ENCODE peak calls at places on chromosomes 5 and 9, in nine cellular contexts. D, G, L, J, C, O, R, K and U are unnamed samples.
A peak's percentile ranks its signal among the peaks of the same experiment; 100 is the strongest.

GRCh38 chr9:123742009-123742767 is 187.7 kb downstream of the DENND1A start:
- DNase-seq in L (no peak), O (no peak), C (no peak), J (no peak), K (no peak), R (peak; percentile 50), D (peak; percentile 52), G (peak; percentile 12), U (peak; percentile 58)

GRCh38 chr5:109105631-109106267 is 304.0 kb downstream of the PJA2 start:
- DNase-seq in J (no peak), C (peak; percentile 39), D (peak; percentile 94), O (no peak), L (no peak), R (no peak), K (peak; percentile 29), G (peak; percentile 83), U (peak; percentile 93)

GRCh38 chr5:180492226-180492903 is 1.8 kb upstream of the CNOT6 start:
- DNase-seq in G (no peak), R (no peak), O (no peak), D (no peak), K (no peak), C (no peak), J (no peak), L (no peak), U (no peak)

GRCh38 chr5:116009806-116010205 is 22.5 kb upstream of the ARL14EPL start:
- DNase-seq in D (no peak), G (no peak), K (no peak), C (no peak), L (no peak), R (no peak), O (no peak), J (no peak), U (peak; percentile 16)

GRCh38 chr5:120527251-120527650 is 63.2 kb downstream of the PRR16 start:
- DNase-seq in D (no peak), R (no peak), O (no peak), K (no peak), L (no peak), J (no peak), C (no peak), G (no peak), U (no peak)

GRCh38 chr5:79567926-79568549 is 44.2 kb upstream of the TENT2 start:
- DNase-seq in K (no peak), D (no peak), C (no peak), O (no peak), J (no peak), R (no peak), L (no peak), G (no peak), U (peak; percentile 40)

GRCh38 chr5:57335092-57335491 is 147.5 kb downstream of the ACTBL2 start:
- DNase-seq in J (no peak), G (no peak), C (no peak), L (no peak), R (no peak), O (no peak), K (peak; percentile 52), D (peak; percentile 78), U (peak; percentile 66)

GRCh38 chr5:98497391-98497790 is 276.1 kb upstream of the RGMB start:
- DNase-seq in G (peak; percentile 9), R (no peak), J (no peak), K (no peak), D (peak; percentile 18), C (no peak), L (no peak), O (no peak), U (no peak)

GRCh38 chr5:89556215-89557009 is 673.4 kb upstream of the MEF2C start:
- DNase-seq in J (no peak), L (no peak), K (peak; percentile 48), R (no peak), G (peak; percentile 77), O (no peak), C (peak; percentile 72), D (peak; percentile 88), U (peak; percentile 66)

GRCh38 chr5:123365163-123365562 is 58.0 kb downstream of the CEP120 start:
- DNase-seq in D (no peak), O (no peak), G (no peak), C (no peak), J (no peak), K (no peak), L (no peak), R (no peak), U (peak; percentile 42)

GRCh38 chr9:93904649-93905472 is 50.3 kb downstream of the BARX1 start:
- DNase-seq in D (no peak), O (no peak), C (no peak), J (no peak), K (no peak), R (no peak), L (no peak), G (no peak), U (no peak)

GRCh38 chr9:133770076-133770777 is 32.1 kb upstream of the SARDH start:
- DNase-seq in C (peak; percentile 40), O (no peak), R (peak; percentile 9), D (no peak), L (no peak), G (no peak), K (no peak), J (no peak), U (no peak)

GRCh38 chr5:60148356-60148755 is 254.8 kb upstream of the PDE4D start:
- DNase-seq in R (no peak), O (no peak), K (no peak), G (no peak), J (no peak), D (peak; percentile 46), L (no peak), C (no peak), U (peak; percentile 48)

GRCh38 chr9:2298217-2298616 is 283.1 kb downstream of the SMARCA2 start:
- DNase-seq in R (no peak), J (no peak), K (no peak), D (no peak), O (no peak), C (no peak), L (no peak), G (no peak), U (no peak)

GRCh38 chr9:133569109-133569785 is 34.7 kb downstream of the ADAMTSL2 start:
- DNase-seq in J (no peak), R (no peak), G (no peak), L (no peak), O (no peak), C (no peak), D (no peak), K (no peak), U (no peak)

GRCh38 chr9:124012368-124013262 is 1.0 kb downstream of the LHX2 start:
- DNase-seq in O (no peak), K (no peak), C (no peak), J (no peak), G (no peak), L (no peak), R (no peak), D (no peak), U (no peak)

GRCh38 chr9:8492679-8493078 is 693.1 kb upstream of the DMAC1 start:
- DNase-seq in D (no peak), R (no peak), C (no peak), K (no peak), G (no peak), L (no peak), O (no peak), J (no peak), U (no peak)

GRCh38 chr9:82722051-82722450 is 340.9 kb downstream of the RASEF start:
- DNase-seq in O (no peak), L (no peak), D (no peak), J (no peak), R (no peak), K (no peak), C (no peak), G (no peak), U (no peak)

GRCh38 chr9:121781701-121782464 is 130.4 kb downstream of the DAB2IP start:
- DNase-seq in O (no peak), R (no peak), J (no peak), D (no peak), L (no peak), G (no peak), K (no peak), C (no peak), U (no peak)

GRCh38 chr5:134553816-134554215 is 28.3 kb downstream of the JADE2 start:
- DNase-seq in D (no peak), J (no peak), R (no peak), C (no peak), G (peak; percentile 58), L (no peak), O (no peak), K (no peak), U (no peak)

GRCh38 chr5:128579669-128580068 is 41.6 kb upstream of the FBN2 start:
- DNase-seq in D (peak; percentile 4), R (no peak), K (no peak), G (no peak), L (no peak), O (no peak), C (no peak), J (no peak), U (no peak)

GRCh38 chr9:100602302-100602930 is 24.5 kb downstream of the CAVIN4 start:
- DNase-seq in L (no peak), K (peak; percentile 24), R (no peak), J (no peak), D (peak; percentile 27), O (no peak), G (peak; percentile 68), C (no peak), U (peak; percentile 79)

GRCh38 chr5:76652809-76653414 is 29.7 kb upstream of the F2RL2 start:
- DNase-seq in O (no peak), D (no peak), K (no peak), C (no peak), J (no peak), G (no peak), L (no peak), R (no peak), U (no peak)

GRCh38 chr5:108271127-108271526 is 110.8 kb downstream of the FBXL17 start:
- DNase-seq in K (no peak), J (no peak), C (no peak), G (no peak), L (no peak), R (no peak), D (no peak), O (no peak), U (no peak)

GRCh38 chr5:42274913-42275312 is 148.3 kb upstream of the GHR start:
- DNase-seq in O (no peak), D (no peak), R (no peak), C (no peak), G (no peak), L (no peak), J (no peak), K (no peak), U (no peak)

GRCh38 chr9:18499987-18500386 is 26.0 kb downstream of the ADAMTSL1 start:
- DNase-seq in K (no peak), C (no peak), D (peak; percentile 78), L (no peak), R (no peak), J (no peak), G (peak; percentile 42), O (no peak), U (no peak)

GRCh38 chr5:176664886-176665285 is 17.6 kb downstream of the TSPAN17 start:
- DNase-seq in D (no peak), J (no peak), L (no peak), R (no peak), C (no peak), G (no peak), O (no peak), K (no peak), U (no peak)

GRCh38 chr5:41835625-41836024 is 34.6 kb downstream of the OXCT1 start:
- DNase-seq in J (no peak), C (peak; percentile 53), D (peak; percentile 79), R (peak; percentile 33), O (peak; percentile 20), L (no peak), K (peak; percentile 22), G (peak; percentile 77), U (peak; percentile 87)

GRCh38 chr5:170297589-170298462 is at the start of gene LCP2:
- DNase-seq in K (no peak), J (no peak), C (no peak), G (peak; percentile 32), D (no peak), L (peak; percentile 64), O (no peak), R (no peak), U (no peak)

GRCh38 chr9:32423371-32423770 is 38.9 kb downstream of the ACO1 start:
- DNase-seq in G (no peak), O (no peak), K (peak; percentile 34), J (no peak), R (no peak), D (peak; percentile 87), C (no peak), L (no peak), U (peak; percentile 45)

GRCh38 chr5:160507181-160507811 is 85.6 kb downstream of the PTTG1 start:
- DNase-seq in K (peak; percentile 17), G (peak; percentile 83), D (peak; percentile 83), C (no peak), L (peak; percentile 52), R (no peak), J (no peak), O (peak; percentile 14), U (peak; percentile 26)